ENCODE peak calls at places on chromosomes 16 and 17, in six cellular contexts. T is T follicular helper cell; Q is KBM-7; H is activated naive CD8-positive, alpha-beta T cell treated with anti-CD3 and anti-CD28 coated beads, Interleukin-2, amount 50 U/mL, for 24 hours; R is NCI-H2081 treated with DMSO at 0.1 percent for 48 hours; Z is stimulated activated CD4-positive, alpha-beta T cell treated with anti-CD3 and anti-CD28 coated beads, TNF-alpha, amount 100 ng/mL, for 48 hours. K is an unnamed sample.

GRCh38 chr16:86519649-86520316 is 9.5 kb downstream of the FOXF1 start:
- DNase-seq in T (peak), Q (peak), H (peak), R (no peak), Z (no peak), K (no peak)

GRCh38 chr17:57262557-57262956 is 6.2 kb downstream of the MSI2 start:
- DNase-seq in T (no peak), Q (no peak), H (no peak), R (no peak), Z (no peak), K (no peak)

GRCh38 chr17:28549274-28550132 is 2.9 kb downstream of the UNC119 start:
- DNase-seq in T (peak), Q (peak), H (peak), R (no peak), Z (peak), K (no peak)

GRCh38 chr16:16144416-16144815 is 78.9 kb downstream of the ABCC6 start:
- DNase-seq in T (no peak), Q (no peak), H (no peak), R (no peak), Z (no peak), K (peak)

GRCh38 chr17:78725448-78726021 is 56.5 kb downstream of the CYTH1 start:
- DNase-seq in T (no peak), Q (peak), H (no peak), R (no peak), Z (no peak), K (no peak)

GRCh38 chr17:17507465-17508011 is 11.3 kb upstream of the RASD1 start:
- DNase-seq in T (no peak), Q (no peak), H (no peak), R (no peak), Z (no peak), K (no peak)

GRCh38 chr17:1362065-1362848 is 37.8 kb downstream of the YWHAE start:
- DNase-seq in T (no peak), Q (no peak), H (no peak), R (no peak), Z (no peak), K (no peak)

GRCh38 chr17:74566132-74566753 is 1.1 kb downstream of the CD300H start:
- DNase-seq in T (no peak), Q (peak), H (peak), R (no peak), Z (peak), K (no peak)

GRCh38 chr16:85234310-85235235 is 122.3 kb upstream of the CIBAR2 start:
- DNase-seq in T (no peak), Q (no peak), H (no peak), R (no peak), Z (no peak), K (no peak)

GRCh38 chr17:4854181-4854681 is 21.1 kb downstream of the MINK1 start:
- DNase-seq in T (no peak), Q (no peak), H (no peak), R (no peak), Z (no peak), K (peak)

GRCh38 chr16:8549843-8550412 is 40.4 kb downstream of the TMEM114 start:
- DNase-seq in T (no peak), Q (no peak), H (no peak), R (no peak), Z (no peak), K (no peak)

GRCh38 chr16:58685084-58685449 is 497 bp upstream of the SLC38A7 start:
- DNase-seq in T (no peak), Q (no peak), H (no peak), R (no peak), Z (no peak), K (no peak)

GRCh38 chr17:40903129-40903847 is 18.2 kb upstream of the KRT20 start:
- DNase-seq in T (no peak), Q (no peak), H (no peak), R (no peak), Z (no peak), K (peak)

GRCh38 chr16:490768-491167 is 36.7 kb upstream of the CAPN15 start:
- DNase-seq in T (no peak), Q (no peak), H (no peak), R (no peak), Z (no peak), K (no peak)

GRCh38 chr16:72291531-72291981 is 119.6 kb upstream of the PMFBP1 start:
- DNase-seq in T (no peak), Q (no peak), H (no peak), R (no peak), Z (no peak), K (no peak)

GRCh38 chr16:58709338-58709737 is 24.8 kb upstream of the SLC38A7 start:
- DNase-seq in T (no peak), Q (no peak), H (no peak), R (no peak), Z (no peak), K (no peak)

GRCh38 chr16:78490847-78491246 is 391.4 kb downstream of the WWOX start:
- DNase-seq in T (no peak), Q (no peak), H (no peak), R (no peak), Z (no peak), K (no peak)

GRCh38 chr16:60608971-60609370 is 1427.3 kb downstream of the CDH8 start:
- DNase-seq in T (no peak), Q (no peak), H (no peak), R (no peak), Z (no peak), K (no peak)

GRCh38 chr16:27670071-27670825 is 120.3 kb downstream of the KATNIP start:
- DNase-seq in T (no peak), Q (no peak), H (no peak), R (no peak), Z (no peak), K (no peak)

GRCh38 chr17:41907633-41908539 is 10.9 kb downstream of the ACLY start:
- DNase-seq in T (no peak), Q (no peak), H (no peak), R (no peak), Z (no peak), K (no peak)

GRCh38 chr17:41777579-41778188 is 8.8 kb downstream of the JUP start:
- DNase-seq in T (no peak), Q (peak), H (no peak), R (peak), Z (no peak), K (peak)

GRCh38 chr17:45441536-45442310 is 9.1 kb upstream of the ARHGAP27 start:
- DNase-seq in T (no peak), Q (no peak), H (no peak), R (no peak), Z (no peak), K (no peak)

GRCh38 chr16:68382296-68382718 is 66.0 kb downstream of the SMPD3 start:
- DNase-seq in T (no peak), Q (peak), H (peak), R (no peak), Z (no peak), K (no peak)

GRCh38 chr17:81615401-81615930 is 21.4 kb downstream of the NPLOC4 start:
- DNase-seq in T (no peak), Q (no peak), H (no peak), R (no peak), Z (no peak), K (no peak)

K was measured in breast epithelium.